ENCODE peak calls at places on chromosome 9, in ten cellular contexts. S is left cardiac atrium; P is lower leg skin; Y is PC-9; Z is psoas muscle; D is D341Med; J is NAMALWA; V is activated CD4-positive, alpha-beta T cell treated with anti-CD3 and anti-CD28 coated beads for 4 hours; I is fibroblast of mammary gland; X is stomach. U is an unnamed sample.
A peak's percentile ranks its signal among the peaks of the same experiment; 100 is the strongest.

GRCh38 chr9:32486839-32487562 is 39.0 kb downstream of the RIGI start:
- DNase-seq in P (no peak), I (peak; percentile 10), Z (no peak), S (no peak), J (no peak), Y (no peak), V (no peak), D (no peak), X (no peak), U (no peak)

GRCh38 chr9:33263936-33264472 is 504 bp downstream of the BAG1 start:
- DNase-seq in P (peak; percentile 64), X (peak; percentile 50), V (peak; percentile 26), Y (no peak), I (peak; percentile 25), J (peak; percentile 72), Z (peak; percentile 59), D (peak; percentile 55), S (peak; percentile 66), U (peak; percentile 48)

GRCh38 chr9:35738186-35738585 is 5.7 kb downstream of the CREB3 start:
- DNase-seq in Z (no peak), Y (no peak), V (no peak), P (no peak), J (no peak), I (no peak), D (no peak), X (no peak), S (no peak), U (no peak)

GRCh38 chr9:97220894-97221477 is 86.5 kb upstream of the CCDC180 start:
- DNase-seq in S (no peak), Z (no peak), X (no peak), Y (no peak), P (no peak), D (peak; percentile 27), I (no peak), J (no peak), V (no peak), U (peak; percentile 1)

GRCh38 chr9:80518441-80518840 is 946.7 kb downstream of the TLE4 start:
- DNase-seq in Y (no peak), J (no peak), P (no peak), D (no peak), V (no peak), X (no peak), Z (no peak), I (no peak), S (no peak), U (no peak)

GRCh38 chr9:36924071-36924470 is 110.0 kb downstream of the PAX5 start:
- DNase-seq in J (no peak), V (no peak), P (no peak), I (peak; percentile 85), Z (no peak), D (no peak), S (no peak), Y (peak; percentile 50), X (no peak), U (peak; percentile 65)

GRCh38 chr9:86200599-86201162 is 58.8 kb downstream of the C9orf153 start:
- DNase-seq in J (no peak), Y (no peak), I (no peak), S (no peak), D (no peak), Z (no peak), V (no peak), X (no peak), P (no peak), U (no peak)

GRCh38 chr9:125521462-125522327 is 185.3 kb downstream of the MAPKAP1 start:
- DNase-seq in I (peak; percentile 98), V (peak; percentile 25), J (no peak), Z (no peak), Y (no peak), P (no peak), S (no peak), X (no peak), D (no peak), U (peak; percentile 81)

GRCh38 chr9:89363921-89364663 is 45.8 kb downstream of the SECISBP2 start:
- DNase-seq in S (no peak), X (peak; percentile 20), D (no peak), Y (no peak), V (no peak), Z (no peak), I (no peak), P (no peak), J (no peak), U (no peak)

GRCh38 chr9:106878081-106878837 is 15.3 kb downstream of the ZNF462 start:
- DNase-seq in I (no peak), S (no peak), P (no peak), Z (no peak), D (no peak), J (no peak), Y (no peak), V (no peak), X (no peak), U (no peak)

GRCh38 chr9:107587175-107587963 is 97.8 kb upstream of the KLF4 start:
- DNase-seq in X (peak; percentile 91), I (no peak), Y (peak; percentile 39), Z (peak; percentile 22), S (peak; percentile 81), D (no peak), V (no peak), J (no peak), P (peak; percentile 31), U (no peak)

GRCh38 chr9:126620478-126620877 is 6.8 kb downstream of the LMX1B start:
- DNase-seq in X (no peak), V (no peak), Y (no peak), I (no peak), J (no peak), P (no peak), D (no peak), Z (no peak), S (no peak), U (no peak)

GRCh38 chr9:7150153-7150890 is 392.5 kb downstream of the KDM4C start:
- DNase-seq in P (no peak), S (no peak), X (no peak), Y (no peak), V (no peak), Z (no peak), I (no peak), J (no peak), D (no peak), U (no peak)

GRCh38 chr9:14769235-14769580 is 46.7 kb upstream of the CER1 start:
- DNase-seq in X (no peak), J (peak; percentile 64), Y (no peak), P (no peak), Z (no peak), I (peak; percentile 42), S (no peak), D (no peak), V (no peak), U (no peak)

GRCh38 chr9:27701664-27702063 is 128.4 kb upstream of the C9orf72 start:
- DNase-seq in Y (no peak), I (no peak), Z (peak; percentile 13), S (peak; percentile 21), X (no peak), P (peak; percentile 36), V (no peak), J (no peak), D (no peak), U (no peak)

GRCh38 chr9:91758491-91758981 is 191.5 kb downstream of the ROR2 start:
- DNase-seq in J (peak; percentile 74), V (peak; percentile 9), I (peak; percentile 69), X (peak; percentile 55), Z (no peak), S (no peak), Y (peak; percentile 21), D (peak; percentile 58), P (no peak), U (peak; percentile 70)

GRCh38 chr9:100206899-100207298 is 107.9 kb downstream of the INVS start:
- DNase-seq in D (no peak), I (peak; percentile 56), P (no peak), Z (no peak), X (no peak), V (no peak), S (no peak), Y (no peak), J (no peak), U (no peak)

GRCh38 chr9:135098400-135099105 is 11.1 kb downstream of the OLFM1 start:
- DNase-seq in Z (no peak), S (peak; percentile 31), Y (peak; percentile 13), D (no peak), J (no peak), P (no peak), I (peak; percentile 5), V (no peak), X (no peak), U (no peak)

GRCh38 chr9:115672477-115673316 is 480.9 kb upstream of the PAPPA start:
- DNase-seq in P (no peak), V (no peak), D (peak; percentile 14), J (no peak), S (no peak), Z (no peak), Y (peak; percentile 69), I (peak; percentile 97), X (no peak), U (peak; percentile 99)

GRCh38 chr9:97425992-97426336 is 14.1 kb downstream of the TDRD7 start:
- DNase-seq in V (no peak), Y (no peak), D (no peak), S (no peak), P (no peak), Z (no peak), X (no peak), I (peak; percentile 12), J (no peak), U (no peak)

GRCh38 chr9:96333958-96334357 is 32.0 kb upstream of the HSD17B3 start:
- DNase-seq in D (no peak), J (no peak), X (no peak), P (no peak), Y (no peak), V (no peak), I (no peak), S (no peak), Z (no peak), U (no peak)

GRCh38 chr9:76459691-76460635 is 981 bp downstream of the GCNT1 start:
- DNase-seq in P (no peak), V (no peak), X (peak; percentile 58), I (peak; percentile 66), D (peak; percentile 58), Z (peak; percentile 21), J (peak; percentile 56), Y (peak; percentile 53), S (no peak), U (peak; percentile 73)

GRCh38 chr9:121026260-121026691 is 23.8 kb downstream of the C5 start:
- DNase-seq in J (no peak), P (no peak), I (no peak), Y (no peak), V (no peak), X (no peak), Z (no peak), D (no peak), S (no peak), U (peak; percentile 48)

GRCh38 chr9:123028136-123028535 is 5.3 kb upstream of the GPR21 start:
- DNase-seq in Y (no peak), I (no peak), D (no peak), X (no peak), V (no peak), Z (no peak), J (no peak), P (no peak), S (no peak), U (no peak)

GRCh38 chr9:21502586-21502985 is 20.5 kb upstream of the IFNE start:
- DNase-seq in Z (no peak), I (no peak), D (no peak), X (no peak), P (no peak), Y (no peak), S (no peak), J (no peak), V (no peak), U (no peak)

GRCh38 chr9:23979491-23979890 is 153.5 kb upstream of the ELAVL2 start:
- DNase-seq in Z (no peak), S (no peak), J (no peak), I (no peak), D (no peak), Y (no peak), V (no peak), P (no peak), X (no peak), U (no peak)

GRCh38 chr9:121156263-121156731 is 45.4 kb downstream of the RAB14 start:
- DNase-seq in S (no peak), V (no peak), X (no peak), J (peak; percentile 79), Y (peak; percentile 28), D (no peak), Z (no peak), I (peak; percentile 71), P (peak; percentile 29), U (peak; percentile 48)

U was measured in mesenchymal stem cell.